ENCODE peak calls at places on chromosomes 3 and 15, in eight cellular contexts. G, J, B, K, Q, I, X and D are unnamed samples.

GRCh38 chr3:5389057-5389456 is 201.6 kb downstream of the EDEM1 start:
- DNase-seq in G (no peak), X (no peak), J (no peak), K (peak; percentile 8), Q (no peak), I (no peak), B (no peak), D (no peak)

GRCh38 chr3:57029924-57030323 is 30.5 kb upstream of the SPATA12 start:
- DNase-seq in K (no peak), J (no peak), G (no peak), Q (no peak), B (no peak), I (no peak), X (no peak), D (no peak)

GRCh38 chr3:108089544-108089943 is 1.3 kb downstream of the CD47 start:
- DNase-seq in G (no peak), K (peak; percentile 18), J (no peak), X (no peak), Q (no peak), I (no peak), B (peak; percentile 17), D (no peak)

GRCh38 chr3:43742935-43743334 is 52.2 kb downstream of the ABHD5 start:
- DNase-seq in X (no peak), Q (no peak), B (no peak), G (no peak), K (no peak), J (no peak), I (no peak), D (no peak)

GRCh38 chr3:72043212-72044133 is 258.5 kb upstream of the PROK2 start:
- DNase-seq in Q (no peak), G (no peak), X (no peak), J (peak; percentile 36), I (no peak), K (peak; percentile 70), B (no peak), D (no peak)

GRCh38 chr15:99509686-99510461 is 55.9 kb upstream of the MEF2A start:
- DNase-seq in B (no peak), X (no peak), G (no peak), Q (no peak), J (no peak), I (no peak), K (peak; percentile 49), D (no peak)

GRCh38 chr3:43581343-43581742 is 40.5 kb downstream of the ANO10 start:
- DNase-seq in G (no peak), J (no peak), K (no peak), B (no peak), X (no peak), Q (no peak), I (no peak), D (no peak)

GRCh38 chr3:187370051-187370450 is 1.9 kb downstream of the RTP4 start:
- DNase-seq in I (no peak), Q (no peak), X (no peak), B (no peak), K (no peak), G (no peak), J (no peak), D (no peak)

GRCh38 chr15:59306520-59307163 is 66.0 kb downstream of the MYO1E start:
- DNase-seq in J (no peak), X (no peak), G (no peak), Q (no peak), K (no peak), B (no peak), I (no peak), D (no peak)

GRCh38 chr15:33156021-33156420 is 38.5 kb downstream of the FMN1 start:
- DNase-seq in J (no peak), K (no peak), X (no peak), I (no peak), G (no peak), B (no peak), Q (no peak), D (no peak)

GRCh38 chr3:186268616-186269448 is 93.2 kb downstream of the DGKG start:
- DNase-seq in J (no peak), I (peak; percentile 32), K (peak; percentile 47), X (no peak), B (no peak), G (no peak), Q (no peak), D (no peak)

GRCh38 chr3:112582242-112582874 is 20.5 kb downstream of the SLC35A5 start:
- DNase-seq in I (peak; percentile 44), Q (no peak), K (peak; percentile 67), J (no peak), X (no peak), G (peak; percentile 7), B (peak; percentile 48), D (no peak)

GRCh38 chr3:63937661-63938651 is 25.8 kb upstream of the SCAANT1 start:
- DNase-seq in J (no peak), K (peak; percentile 72), Q (no peak), X (no peak), I (no peak), B (peak; percentile 85), G (peak; percentile 59), D (no peak)

GRCh38 chr3:177770821-177771220 is 573.5 kb upstream of the TBL1XR1 start:
- DNase-seq in J (no peak), G (no peak), K (no peak), B (no peak), Q (no peak), I (no peak), X (no peak), D (no peak)

GRCh38 chr15:62809106-62809967 is 233.2 kb upstream of the TPM1 start:
- DNase-seq in B (no peak), Q (no peak), G (no peak), I (no peak), J (no peak), X (no peak), K (no peak), D (no peak)

GRCh38 chr15:46786886-46787285 is 930.4 kb upstream of the SEMA6D start:
- DNase-seq in Q (no peak), I (no peak), J (no peak), B (peak; percentile 51), X (no peak), K (peak; percentile 56), G (no peak), D (no peak)

GRCh38 chr3:19264424-19264823 is 116.1 kb downstream of the KCNH8 start:
- DNase-seq in Q (no peak), G (no peak), B (peak; percentile 85), I (no peak), K (no peak), X (no peak), J (no peak), D (no peak)

GRCh38 chr3:68090571-68090970 is 436.2 kb upstream of the SUCLG2 start:
- DNase-seq in K (no peak), Q (no peak), B (no peak), X (no peak), G (no peak), J (no peak), I (no peak), D (no peak)

GRCh38 chr3:129412542-129413198 is 15.8 kb downstream of the EFCAB12 start:
- DNase-seq in B (no peak), G (no peak), X (no peak), K (no peak), Q (no peak), J (no peak), I (no peak), D (no peak)
- TF ChIP-seq CTCF in B (no peak), G (no peak), X (no peak), K (no peak), Q (no peak), J (no peak), I (no peak), D (no peak)

GRCh38 chr15:87671289-87671688 is 585.2 kb downstream of the NTRK3 start:
- DNase-seq in Q (no peak), B (no peak), K (no peak), J (no peak), G (no peak), X (no peak), I (no peak), D (no peak)

GRCh38 chr15:87667643-87668042 is 588.9 kb downstream of the NTRK3 start:
- DNase-seq in Q (no peak), J (no peak), X (no peak), B (no peak), G (no peak), K (no peak), I (no peak), D (no peak)

GRCh38 chr15:87669846-87670245 is 586.7 kb downstream of the NTRK3 start:
- DNase-seq in Q (no peak), J (no peak), X (no peak), G (no peak), B (no peak), I (no peak), K (no peak), D (no peak)

GRCh38 chr15:87672309-87672897 is 584.1 kb downstream of the NTRK3 start:
- DNase-seq in G (no peak), I (peak; percentile 66), Q (no peak), J (no peak), X (peak; percentile 11), K (no peak), B (no peak), D (no peak)
- TF ChIP-seq CTCF in G (no peak), I (peak; percentile 77), Q (peak; percentile 68), J (no peak), X (peak; percentile 69), K (no peak), B (peak; percentile 5), D (no peak)

GRCh38 chr3:38126121-38126892 is 10.6 kb downstream of the ACAA1 start:
- DNase-seq in G (no peak), B (no peak), I (no peak), K (no peak), X (no peak), J (no peak), Q (no peak), D (no peak)
- TF ChIP-seq CTCF in G (no peak), B (no peak), I (no peak), K (no peak), X (no peak), J (no peak), Q (no peak), D (no peak)

GRCh38 chr15:73568881-73569280 is 64.3 kb downstream of the NPTN start:
- DNase-seq in G (no peak), Q (no peak), I (no peak), B (no peak), J (no peak), X (no peak), K (no peak), D (no peak)

GRCh38 chr15:73567022-73567421 is 66.2 kb downstream of the NPTN start:
- DNase-seq in K (no peak), X (no peak), B (no peak), J (no peak), I (no peak), G (no peak), Q (no peak), D (no peak)

GRCh38 chr15:73560501-73561117 is 72.6 kb downstream of the NPTN start:
- DNase-seq in G (peak; percentile 20), B (peak; percentile 64), J (peak; percentile 32), X (no peak), K (peak; percentile 73), I (no peak), Q (no peak), D (peak; percentile 27)

GRCh38 chr15:73558529-73558928 is 74.7 kb downstream of the NPTN start:
- DNase-seq in I (no peak), X (no peak), K (no peak), B (no peak), Q (no peak), G (no peak), J (no peak), D (no peak)

DNA sequence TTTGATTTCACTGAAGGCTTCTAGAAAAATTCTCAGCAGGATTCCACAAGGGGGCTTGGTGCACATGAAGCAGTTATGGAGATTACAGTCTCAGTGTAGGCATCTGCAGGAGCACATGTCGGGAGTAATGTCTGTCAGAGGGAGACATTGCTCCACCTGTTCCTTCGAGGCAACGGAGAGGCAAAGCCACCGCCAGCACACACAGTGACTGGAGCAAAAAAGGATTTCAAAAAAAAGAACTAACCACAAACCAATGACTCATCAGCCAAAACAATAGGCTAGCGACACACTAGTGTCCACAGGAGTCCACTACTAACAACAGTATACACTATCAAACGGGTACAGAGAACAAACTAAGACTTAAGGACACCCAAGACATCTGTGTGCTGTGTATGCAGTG is 68.9 kb downstream of the NPTN start:
- DNase-seq in K (no peak), I (no peak), X (no peak), G (no peak), B (no peak), J (no peak), Q (no peak), D (no peak)
- TF ChIP-seq CTCF in K (no peak), I (no peak), X (no peak), G (no peak), B (no peak), J (no peak), Q (no peak), D (no peak)